ENCODE peak calls at places on chromosomes 5 and 9, in four cellular contexts. U is neural progenitor cell, M is PC-9, A is fibroblast of lung. R is an unnamed sample.

GRCh38 chr5:31113101-31113500 is 80.4 kb upstream of the CDH6 start:
- DNase-seq in U (no peak), M (no peak), A (peak), R (no peak)

GRCh38 chr9:101536351-101536750 is 2.7 kb downstream of the RNF20 start:
- DNase-seq in U (no peak), M (no peak), A (peak), R (no peak)

GRCh38 chr5:151703227-151703626 is 16.5 kb upstream of the SPARC start:
- DNase-seq in U (no peak), M (no peak), A (no peak), R (no peak)

GRCh38 chr5:133341915-133342710 is 270.2 kb downstream of the FSTL4 start:
- DNase-seq in U (peak), M (no peak), A (no peak), R (no peak)

GRCh38 chr5:174412374-174412773 is 312.0 kb upstream of the MSX2 start:
- DNase-seq in U (no peak), M (no peak), A (no peak), R (no peak)

GRCh38 chr9:94083384-94083783 is 880 bp upstream of the PTPDC1 start:
- DNase-seq in U (no peak), M (no peak), A (no peak), R (no peak)

GRCh38 chr5:7683753-7684152 is 167.2 kb downstream of the CFAP90 start:
- DNase-seq in U (no peak), M (no peak), A (no peak), R (no peak)

GRCh38 chr5:82405166-82405565 is 127.0 kb upstream of the RPS23 start:
- DNase-seq in U (no peak), M (peak), A (peak), R (no peak)

GRCh38 chr5:72231989-72232703 is 87.9 kb downstream of the MRPS27 start:
- DNase-seq in U (no peak), M (peak), A (no peak), R (no peak)

GRCh38 chr9:78713746-78714405 is 417.0 kb downstream of the PSAT1 start:
- DNase-seq in U (no peak), M (no peak), A (no peak), R (no peak)

GRCh38 chr9:109557481-109557880 is 59.4 kb upstream of the PTPN3 start:
- DNase-seq in U (peak), M (peak), A (no peak), R (no peak)

GRCh38 chr5:57445006-57445714 is 37.5 kb downstream of the ACTBL2 start:
- DNase-seq in U (no peak), M (no peak), A (no peak), R (no peak)

GRCh38 chr9:4604678-4605095 is 57.4 kb upstream of the PLPP6 start:
- DNase-seq in U (peak), M (peak), A (peak), R (peak)

GRCh38 chr9:120926397-120926928 is at the start of gene TRAF1:
- DNase-seq in U (no peak), M (no peak), A (no peak), R (no peak)

GRCh38 chr5:87735918-87736317 is 323.2 kb upstream of the CCNH start:
- DNase-seq in U (no peak), M (no peak), A (no peak), R (no peak)

GRCh38 chr5:77431286-77431685 is 60.8 kb downstream of the WDR41 start:
- DNase-seq in U (no peak), M (peak), A (no peak), R (no peak)

GRCh38 chr5:79840085-79840990 is 150.7 kb downstream of the CMYA5 start:
- DNase-seq in U (peak), M (no peak), A (no peak), R (no peak)

GRCh38 chr9:110886832-110887231 is 151.4 kb downstream of the LPAR1 start:
- DNase-seq in U (no peak), M (no peak), A (peak), R (no peak)

GRCh38 chr5:26009742-26010141 is 1028.6 kb downstream of the CDH9 start:
- DNase-seq in U (peak), M (no peak), A (no peak), R (no peak)

GRCh38 chr5:141883184-141883947 is 5.2 kb upstream of the PCDH1 start:
- DNase-seq in U (peak), M (no peak), A (peak), R (no peak)

GRCh38 chr5:141882594-141883183 is 4.5 kb upstream of the PCDH1 start:
- DNase-seq in U (peak), M (no peak), A (no peak), R (no peak)

GRCh38 chr5:141879941-141880738 is 1.9 kb upstream of the PCDH1 start:
- DNase-seq in U (peak), M (no peak), A (no peak), R (no peak)

GRCh38 chr5:141880961-141881801 is 3.0 kb upstream of the PCDH1 start:
- DNase-seq in U (peak), M (no peak), A (no peak), R (no peak)

DNA sequence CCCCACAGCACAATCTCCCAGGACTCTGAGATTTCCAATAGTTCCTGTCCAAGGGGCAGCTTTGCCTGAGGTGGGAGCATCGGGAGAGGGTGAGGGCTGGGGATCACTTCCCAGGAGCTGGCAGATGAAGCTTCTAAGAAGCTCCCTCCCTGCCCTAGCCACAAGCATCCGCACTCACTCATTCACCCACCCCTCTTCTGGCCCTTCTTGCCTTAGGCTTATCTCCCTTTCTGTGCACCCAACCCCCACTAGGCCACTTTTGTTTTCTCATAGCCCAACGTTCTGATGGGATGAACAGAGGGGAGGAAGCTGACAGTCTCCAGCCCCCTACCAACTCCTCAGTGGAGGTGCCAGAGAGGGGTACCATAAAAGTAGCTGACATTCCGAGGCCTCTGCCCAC is 3.7 kb upstream of the PCDH1 start:
- DNase-seq in U (peak), M (no peak), A (no peak), R (no peak)
- H3K27ac ChIP-seq in U (no peak), M (no peak), A (no peak), R (no peak)

GRCh38 chr9:115118471-115119156 is 657 bp upstream of the TNC start:
- DNase-seq in U (peak), M (peak), A (peak), R (peak)

GRCh38 chr9:115117999-115118470 is at the start of gene TNC:
- DNase-seq in U (peak), M (no peak), A (peak), R (peak)

GRCh38 chr9:115115117-115115880 is 2.7 kb downstream of the TNC start:
- DNase-seq in U (no peak), M (no peak), A (peak), R (no peak)

GRCh38 chr9:115115924-115116323 is 2.0 kb downstream of the TNC start:
- DNase-seq in U (no peak), M (peak), A (peak), R (no peak)

GRCh38 chr9:115116620-115117284 is 1.2 kb downstream of the TNC start:
- DNase-seq in U (no peak), M (no peak), A (no peak), R (no peak)
- TF ChIP-seq EZH2 in U (no peak), M (no peak), A (no peak), R (no peak)

DNA sequence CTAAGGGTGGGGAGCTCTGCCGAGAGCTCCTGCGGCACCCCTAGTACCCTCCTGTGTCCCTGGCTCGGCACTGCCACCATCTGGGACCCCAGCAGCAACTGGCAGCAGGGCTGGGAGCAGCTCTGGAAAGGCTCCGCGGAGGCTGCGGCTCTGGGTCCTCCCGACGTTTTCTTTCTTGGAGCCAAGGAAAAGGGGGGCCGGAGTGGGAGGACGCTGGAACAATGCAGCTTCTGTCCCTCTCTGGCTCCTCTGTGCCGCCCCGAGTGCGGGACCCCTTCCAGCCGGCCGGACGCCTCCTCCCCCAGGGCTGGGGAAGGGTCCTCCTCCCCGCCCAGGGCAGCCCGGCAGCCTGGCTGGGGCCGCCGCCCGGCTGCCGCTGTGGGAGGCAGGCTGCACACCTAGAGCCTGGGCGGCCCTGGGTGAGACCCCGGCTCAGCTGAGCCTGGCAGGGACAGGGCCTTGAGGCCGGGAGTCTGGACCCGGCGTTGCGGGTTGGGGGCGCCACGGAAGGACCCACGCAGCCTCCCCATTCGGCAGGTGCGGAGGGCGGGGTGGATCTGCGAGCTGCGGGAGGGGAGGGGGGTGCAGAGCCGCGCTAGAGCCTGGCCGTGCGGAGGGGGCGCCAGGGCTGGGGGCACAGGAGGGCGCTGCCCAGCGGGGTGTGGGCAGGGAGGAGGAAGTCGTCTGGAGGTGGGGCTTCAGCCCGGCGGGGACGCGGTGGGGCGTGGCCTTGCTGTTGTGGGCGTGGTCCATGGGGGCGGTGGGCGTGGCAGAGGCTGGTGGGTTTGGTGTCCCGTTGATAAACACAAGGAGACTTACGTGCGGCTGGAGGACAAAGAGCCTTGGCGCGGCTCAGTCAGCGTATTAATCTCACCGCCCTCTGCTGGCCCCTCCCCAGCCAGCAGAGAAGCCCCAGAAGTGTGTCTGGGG is 15.1 kb downstream of the GPSM1 start:
- DNase-seq in U (peak), M (peak), A (peak), R (no peak)
- H3K4me3 ChIP-seq in U (peak), M (no peak), A (no peak), R (peak)

GRCh38 chr9:68431307-68431706 is 74.9 kb downstream of the PGM5 start:
- DNase-seq in U (no peak), M (no peak), A (no peak), R (no peak)

GRCh38 chr9:68426755-68427154 is 70.3 kb downstream of the PGM5 start:
- DNase-seq in U (no peak), M (no peak), A (no peak), R (no peak)

GRCh38 chr9:68427216-68427994 is 71.0 kb downstream of the PGM5 start:
- DNase-seq in U (peak), M (no peak), A (peak), R (no peak)
- H3K27ac ChIP-seq in U (no peak), M (no peak), A (no peak), R (no peak)

GRCh38 chr9:1048853-1049252 is 1.3 kb upstream of the DMRT2 start:
- DNase-seq in U (no peak), M (no peak), A (no peak), R (no peak)
- TF ChIP-seq EZH2 in U (no peak), M (no peak), A (peak), R (no peak)

DNA sequence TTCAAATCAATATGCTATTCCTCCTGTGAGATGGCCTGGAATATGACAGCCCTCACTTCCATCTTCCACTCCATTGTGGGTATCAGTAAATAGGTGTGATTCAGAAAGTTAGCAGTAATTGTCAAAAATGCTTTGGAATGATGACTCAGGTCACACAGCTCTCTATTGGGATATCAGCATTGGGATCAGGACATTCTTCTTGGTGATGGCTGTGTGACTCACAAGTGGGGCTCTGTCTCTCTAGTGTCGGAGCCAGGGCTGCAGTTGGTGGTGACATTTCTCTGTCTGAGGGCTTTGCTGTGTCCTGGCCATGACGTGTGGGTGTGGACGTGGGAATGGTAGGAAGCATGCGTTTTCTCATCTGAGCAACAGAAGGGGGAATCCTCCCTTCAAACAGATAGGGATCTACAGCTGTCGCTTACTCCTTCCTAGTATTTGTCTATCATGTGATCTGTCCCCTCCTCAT is 125.1 kb downstream of the TRIO start:
- DNase-seq in U (no peak), M (peak), A (peak), R (no peak)
- H3K4me3 ChIP-seq in U (no peak), M (peak), A (no peak), R (no peak)

DNA sequence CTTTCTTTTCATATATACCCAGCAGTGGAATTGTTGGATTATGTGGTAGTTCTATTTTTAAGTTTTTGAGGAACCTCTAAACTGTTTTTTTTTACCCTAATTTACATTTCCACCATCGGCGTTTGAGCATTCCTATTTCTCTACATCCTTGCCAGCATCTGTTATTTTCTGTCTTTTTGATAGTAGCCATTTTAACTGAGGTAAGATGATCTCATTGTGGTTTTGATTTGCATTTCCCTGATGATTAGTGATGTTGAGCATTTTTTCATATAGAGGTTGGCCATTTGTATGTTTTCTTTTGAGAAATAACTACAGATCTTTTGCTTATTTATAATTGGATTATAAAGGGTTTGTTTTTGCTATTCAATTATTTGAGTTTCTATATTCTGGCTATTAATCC is 71.7 kb upstream of the TNC start:
- DNase-seq in U (no peak), M (no peak), A (no peak), R (no peak)
- H3K27ac ChIP-seq in U (no peak), M (no peak), A (no peak), R (no peak)

DNA sequence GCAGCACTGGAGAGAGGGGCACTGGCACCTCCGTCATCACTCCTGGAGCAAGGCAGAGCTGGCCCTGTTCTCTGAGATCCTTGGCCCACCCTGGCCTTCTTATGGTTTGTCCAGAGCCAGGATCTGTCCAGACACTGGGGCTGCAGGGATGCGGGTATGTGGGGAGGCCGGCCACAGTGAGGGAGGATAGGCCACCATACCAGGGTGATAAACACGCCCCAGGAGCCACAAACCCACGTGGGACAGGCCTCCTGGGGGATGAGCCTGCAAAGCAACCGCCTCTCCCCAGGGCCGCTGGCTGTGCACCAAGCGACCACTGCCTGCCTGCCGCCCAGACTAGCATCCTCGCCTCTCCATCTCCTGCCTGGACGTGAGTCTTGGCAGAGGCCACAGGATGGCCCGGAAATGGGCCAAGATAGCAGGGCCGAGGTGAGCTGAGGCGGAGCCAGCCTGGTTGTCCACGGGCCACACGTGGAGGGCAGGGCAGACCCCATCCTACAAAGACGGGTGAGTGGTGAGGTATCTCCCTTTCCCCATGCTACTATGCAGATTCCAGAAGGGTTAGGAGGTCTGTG is 4.5 kb downstream of the OBP2A start:
- DNase-seq in U (no peak), M (no peak), A (no peak), R (no peak)
- TF ChIP-seq EZH2 in U (no peak), M (no peak), A (no peak), R (no peak)

GRCh38 chr9:126334626-126335621 is 8.3 kb downstream of the MVB12B start:
- DNase-seq in U (no peak), M (peak), A (no peak), R (no peak)
- H3K4me3 ChIP-seq in U (no peak), M (no peak), A (no peak), R (no peak)